ENCODE peak calls at places on chromosome 11, in six cellular contexts. One of them, this sample, is unnamed.

GRCh38 chr11:122229611-122230386 is 113.8 kb upstream of the BLID start:
- DNase-seq in heart left ventricle: peak; percentile 29
- DNase-seq in transverse colon: no peak
- DNase-seq in Peyer's patch: no peak
- DNase-seq in IMR-90: no peak
- DNase-seq in uterus: no peak
- DNase-seq in this sample: no peak

GRCh38 chr11:614583-615452 is 932 bp downstream of the IRF7 start:
- DNase-seq in Peyer's patch: no peak
- DNase-seq in IMR-90: no peak
- DNase-seq in transverse colon: peak; percentile 61
- DNase-seq in uterus: peak; percentile 35
- DNase-seq in heart left ventricle: no peak
- DNase-seq in this sample: no peak

GRCh38 chr11:72113170-72113808 is 794 bp upstream of the ANAPC15 start:
- DNase-seq in Peyer's patch: no peak
- DNase-seq in heart left ventricle: no peak
- DNase-seq in transverse colon: no peak
- DNase-seq in IMR-90: peak; percentile 52
- DNase-seq in uterus: no peak
- DNase-seq in this sample: peak; percentile 37

GRCh38 chr11:93279911-93280347 is 50.6 kb upstream of the DEUP1 start:
- DNase-seq in uterus: no peak
- DNase-seq in Peyer's patch: no peak
- DNase-seq in heart left ventricle: no peak
- DNase-seq in transverse colon: no peak
- DNase-seq in IMR-90: no peak
- DNase-seq in this sample: no peak

GRCh38 chr11:12771875-12772274 is 97.7 kb downstream of the TEAD1 start:
- DNase-seq in Peyer's patch: no peak
- DNase-seq in IMR-90: peak; percentile 76
- DNase-seq in uterus: no peak
- DNase-seq in heart left ventricle: no peak
- DNase-seq in transverse colon: no peak
- DNase-seq in this sample: no peak

GRCh38 chr11:120657306-120658070 is 145.9 kb downstream of the GRIK4 start:
- DNase-seq in IMR-90: no peak
- DNase-seq in uterus: no peak
- DNase-seq in transverse colon: no peak
- DNase-seq in heart left ventricle: no peak
- DNase-seq in Peyer's patch: no peak
- DNase-seq in this sample: no peak

GRCh38 chr11:8250446-8250845 is 13.2 kb downstream of the LMO1 start:
- DNase-seq in heart left ventricle: no peak
- DNase-seq in uterus: peak; percentile 4
- DNase-seq in transverse colon: no peak
- DNase-seq in Peyer's patch: peak; percentile 15
- DNase-seq in IMR-90: no peak
- DNase-seq in this sample: no peak

GRCh38 chr11:39651857-39652461 is 1807.5 kb downstream of the LRRC4C start:
- DNase-seq in heart left ventricle: no peak
- DNase-seq in uterus: no peak
- DNase-seq in Peyer's patch: no peak
- DNase-seq in IMR-90: no peak
- DNase-seq in transverse colon: no peak
- DNase-seq in this sample: no peak

GRCh38 chr11:67627394-67627787 is 2.3 kb downstream of the NUDT8 start:
- DNase-seq in Peyer's patch: peak; percentile 44
- DNase-seq in heart left ventricle: no peak
- DNase-seq in IMR-90: no peak
- DNase-seq in transverse colon: no peak
- DNase-seq in uterus: no peak
- DNase-seq in this sample: no peak

GRCh38 chr11:83060965-83061364 is 10.7 kb downstream of the RAB30 start:
- DNase-seq in transverse colon: no peak
- DNase-seq in IMR-90: no peak
- DNase-seq in heart left ventricle: no peak
- DNase-seq in uterus: no peak
- DNase-seq in Peyer's patch: no peak
- DNase-seq in this sample: no peak

GRCh38 chr11:134270250-134270714 is 5.9 kb upstream of the GLB1L3 start:
- DNase-seq in Peyer's patch: peak; percentile 22
- DNase-seq in IMR-90: no peak
- DNase-seq in transverse colon: no peak
- DNase-seq in uterus: no peak
- DNase-seq in heart left ventricle: no peak
- DNase-seq in this sample: no peak

GRCh38 chr11:124942446-124943202 is 6.8 kb upstream of the HEPACAM start:
- DNase-seq in IMR-90: no peak
- DNase-seq in transverse colon: no peak
- DNase-seq in uterus: no peak
- DNase-seq in heart left ventricle: no peak
- DNase-seq in Peyer's patch: no peak
- DNase-seq in this sample: no peak

GRCh38 chr11:78216021-78216420 is 27.3 kb downstream of the USP35 start:
- DNase-seq in uterus: no peak
- DNase-seq in IMR-90: no peak
- DNase-seq in heart left ventricle: no peak
- DNase-seq in Peyer's patch: peak; percentile 26
- DNase-seq in transverse colon: no peak
- DNase-seq in this sample: no peak

GRCh38 chr11:120168960-120169681 is 31.2 kb upstream of the TRIM29 start:
- DNase-seq in uterus: peak; percentile 78
- DNase-seq in Peyer's patch: peak; percentile 75
- DNase-seq in transverse colon: peak; percentile 70
- DNase-seq in IMR-90: peak; percentile 45
- DNase-seq in heart left ventricle: peak; percentile 65
- DNase-seq in this sample: peak; percentile 60

GRCh38 chr11:88604255-88604654 is 266.7 kb upstream of the CTSC start:
- DNase-seq in transverse colon: no peak
- DNase-seq in Peyer's patch: no peak
- DNase-seq in heart left ventricle: no peak
- DNase-seq in uterus: no peak
- DNase-seq in IMR-90: peak; percentile 69
- DNase-seq in this sample: no peak

GRCh38 chr11:31810779-31811647 is at the start of gene PAX6:
- DNase-seq in Peyer's patch: no peak
- DNase-seq in IMR-90: peak; percentile 19
- DNase-seq in heart left ventricle: peak; percentile 36
- DNase-seq in transverse colon: peak; percentile 22
- DNase-seq in uterus: no peak
- DNase-seq in this sample: peak; percentile 21

GRCh38 chr11:33182246-33182878 is 21.1 kb upstream of the CSTF3 start:
- DNase-seq in Peyer's patch: peak; percentile 80
- DNase-seq in uterus: no peak
- DNase-seq in heart left ventricle: no peak
- DNase-seq in IMR-90: no peak
- DNase-seq in transverse colon: peak; percentile 34
- DNase-seq in this sample: no peak

GRCh38 chr11:80204021-80204420 is 763.2 kb upstream of the TENM4 start:
- DNase-seq in transverse colon: no peak
- DNase-seq in IMR-90: no peak
- DNase-seq in Peyer's patch: no peak
- DNase-seq in uterus: no peak
- DNase-seq in heart left ventricle: no peak
- DNase-seq in this sample: no peak

GRCh38 chr11:70423523-70424505 is 25.5 kb downstream of the CTTN start:
- DNase-seq in heart left ventricle: no peak
- DNase-seq in uterus: peak; percentile 30
- DNase-seq in transverse colon: no peak
- DNase-seq in Peyer's patch: no peak
- DNase-seq in IMR-90: peak; percentile 91
- DNase-seq in this sample: peak; percentile 67

GRCh38 chr11:129960216-129961214 is 42.1 kb downstream of the PRDM10 start:
- DNase-seq in IMR-90: peak; percentile 96
- DNase-seq in Peyer's patch: peak; percentile 55
- DNase-seq in transverse colon: no peak
- DNase-seq in uterus: no peak
- DNase-seq in heart left ventricle: no peak
- DNase-seq in this sample: no peak

DNA sequence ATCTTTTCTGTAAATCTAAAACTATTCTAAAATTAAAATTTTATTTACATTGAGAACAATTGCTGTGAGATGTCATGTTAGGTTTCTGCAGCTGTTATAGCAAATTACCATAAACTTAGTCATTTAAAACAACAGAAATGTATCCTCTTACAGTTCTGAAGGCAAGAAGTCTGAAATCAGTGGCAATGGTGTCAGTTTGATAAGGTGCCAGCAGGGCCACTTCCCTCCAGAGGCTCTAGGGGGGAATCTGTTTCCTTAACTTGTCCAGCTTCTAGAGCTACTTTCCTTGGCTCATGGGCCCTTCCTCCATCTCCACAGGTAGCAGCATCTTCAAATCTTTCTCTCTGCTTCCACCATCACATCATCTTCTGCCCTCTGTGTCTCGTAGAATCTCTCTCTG is 23.0 kb downstream of the MOGAT2 start:
- DNase-seq in heart left ventricle: no peak
- DNase-seq in transverse colon: no peak
- DNase-seq in uterus: no peak
- DNase-seq in Peyer's patch: no peak
- DNase-seq in IMR-90: no peak
- DNase-seq in this sample: no peak
- TF ChIP-seq POLR2A in heart left ventricle: no peak
- TF ChIP-seq POLR2A in transverse colon: no peak
- TF ChIP-seq POLR2A in uterus: no peak
- TF ChIP-seq POLR2A in Peyer's patch: no peak
- TF ChIP-seq POLR2A in IMR-90: no peak
- TF ChIP-seq POLR2A in this sample: no peak

DNA sequence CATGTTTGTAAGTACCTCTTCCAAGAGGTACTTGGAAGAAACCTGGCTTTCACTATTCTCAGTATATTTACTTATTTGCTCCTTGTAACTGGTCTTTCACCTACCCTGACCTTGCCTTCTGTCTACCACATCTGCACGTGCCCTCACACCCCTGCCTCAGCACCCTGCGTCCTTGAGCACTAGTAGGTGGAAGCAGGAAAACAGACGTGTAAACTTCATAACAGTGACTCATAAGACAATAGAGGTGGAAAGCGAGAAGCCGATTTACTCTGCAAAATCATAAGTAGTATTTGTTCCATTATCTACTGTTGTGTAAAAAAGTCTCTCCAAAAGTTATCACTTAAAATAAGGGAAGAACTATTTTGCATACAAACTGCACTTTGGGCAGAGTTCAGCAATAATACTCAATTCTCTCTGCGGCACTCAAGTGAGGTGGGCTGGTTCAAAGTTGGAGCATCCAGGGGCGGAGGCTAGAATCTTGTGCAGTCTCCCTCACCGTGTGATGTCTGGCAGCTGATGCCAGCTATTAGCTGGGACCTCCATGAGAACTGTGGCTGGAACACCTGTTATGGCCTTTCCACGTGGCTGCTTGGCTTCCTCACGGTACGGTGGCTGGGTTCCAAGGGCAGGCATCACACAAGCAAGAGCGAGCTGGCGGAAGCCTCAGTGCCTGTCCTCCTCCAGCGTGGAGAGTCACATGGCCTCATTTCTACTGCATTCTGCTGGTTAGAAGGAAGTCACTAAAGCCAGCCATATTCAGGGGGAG is 30.4 kb downstream of the PACS1 start:
- DNase-seq in uterus: peak; percentile 37
- DNase-seq in IMR-90: no peak
- DNase-seq in Peyer's patch: peak; percentile 91
- DNase-seq in heart left ventricle: peak; percentile 77
- DNase-seq in transverse colon: peak; percentile 64
- DNase-seq in this sample: no peak
- TF ChIP-seq POLR2A in uterus: no peak
- TF ChIP-seq POLR2A in IMR-90: no peak
- TF ChIP-seq POLR2A in Peyer's patch: no peak
- TF ChIP-seq POLR2A in heart left ventricle: no peak
- TF ChIP-seq POLR2A in transverse colon: no peak
- TF ChIP-seq POLR2A in this sample: no peak

DNA sequence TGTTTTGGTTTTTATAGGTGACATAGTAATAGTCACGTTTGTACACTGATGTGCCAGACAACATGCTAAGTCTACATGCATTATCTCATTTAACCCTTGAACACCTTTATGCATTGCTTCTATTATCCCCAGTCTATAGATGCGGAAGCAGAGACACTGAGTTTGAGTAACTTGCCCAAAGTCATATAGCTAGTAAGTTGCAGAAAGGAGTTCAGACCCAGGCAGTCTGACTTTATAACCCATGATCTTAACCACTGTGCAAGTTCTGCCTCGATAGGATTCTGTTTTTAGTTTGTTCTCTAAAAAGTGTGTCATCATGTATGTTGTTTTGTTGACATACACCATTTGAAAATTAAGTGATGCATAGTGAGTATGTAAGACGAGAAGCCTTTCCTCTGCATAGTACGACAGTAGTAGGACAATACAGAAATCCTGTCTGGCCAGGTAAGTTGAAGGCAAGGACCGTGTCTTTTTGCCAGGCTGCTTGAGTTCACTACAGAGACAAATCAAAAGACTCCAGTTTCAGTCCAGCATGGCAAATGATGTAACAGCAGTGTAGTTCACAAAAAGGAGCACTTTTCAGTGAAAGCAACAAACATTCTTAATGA is 3.3 kb downstream of the ZC3H12C start:
- DNase-seq in heart left ventricle: no peak
- DNase-seq in IMR-90: no peak
- DNase-seq in transverse colon: no peak
- DNase-seq in Peyer's patch: no peak
- DNase-seq in uterus: no peak
- DNase-seq in this sample: no peak
- TF ChIP-seq POLR2A in heart left ventricle: no peak
- TF ChIP-seq POLR2A in IMR-90: no peak
- TF ChIP-seq POLR2A in transverse colon: no peak
- TF ChIP-seq POLR2A in Peyer's patch: no peak
- TF ChIP-seq POLR2A in uterus: no peak
- TF ChIP-seq POLR2A in this sample: no peak

GRCh38 chr11:9384535-9385287 is at the start of gene IPO7:
- DNase-seq in IMR-90: peak; percentile 92
- DNase-seq in heart left ventricle: peak; percentile 95
- DNase-seq in uterus: peak; percentile 86
- DNase-seq in Peyer's patch: peak; percentile 96
- DNase-seq in transverse colon: peak; percentile 92
- DNase-seq in this sample: peak; percentile 93
- TF ChIP-seq POLR2A in IMR-90: peak; percentile 93
- TF ChIP-seq POLR2A in heart left ventricle: peak; percentile 77
- TF ChIP-seq POLR2A in uterus: peak; percentile 60
- TF ChIP-seq POLR2A in Peyer's patch: peak; percentile 77
- TF ChIP-seq POLR2A in transverse colon: peak; percentile 85
- TF ChIP-seq POLR2A in this sample: peak; percentile 96

This sample was measured in erythroblast.